ENCODE peak calls at places on chromosome 5, in nine cellular contexts. J is mesothelial cell of epicardium, K is epithelial cell of esophagus, W is heart right ventricle, Z is AG04450, V is esophagus squamous epithelium, A is tibial nerve, R is AG10803, C is fibroblast of pulmonary artery. M is an unnamed sample.

GRCh38 chr5:1851290-1851934 is 31.3 kb downstream of the IRX4 start:
- DNase-seq in A (no peak), Z (no peak), C (no peak), V (no peak), W (no peak), J (no peak), K (no peak), R (no peak), M (no peak)

GRCh38 chr5:171542504-171543150 is 123.2 kb downstream of the FGF18 start:
- DNase-seq in V (no peak), A (no peak), K (no peak), C (no peak), J (no peak), Z (no peak), R (no peak), W (no peak), M (no peak)

GRCh38 chr5:83524991-83525390 is 53.4 kb downstream of the VCAN start:
- DNase-seq in C (no peak), A (no peak), W (no peak), J (no peak), Z (no peak), K (no peak), V (no peak), R (no peak), M (no peak)

GRCh38 chr5:172683696-172684464 is 42.8 kb downstream of the NEURL1B start:
- DNase-seq in J (no peak), C (no peak), K (no peak), A (no peak), R (no peak), Z (no peak), W (no peak), V (no peak), M (no peak)

GRCh38 chr5:37248387-37248969 is 698 bp downstream of the CPLANE1 start:
- DNase-seq in V (no peak), A (no peak), R (peak), Z (no peak), C (peak), J (no peak), K (peak), W (no peak), M (no peak)

GRCh38 chr5:131221888-131222287 is 42.0 kb upstream of the CDC42SE2 start:
- DNase-seq in W (no peak), K (peak), J (no peak), R (peak), V (no peak), Z (no peak), A (no peak), C (peak), M (no peak)

GRCh38 chr5:174527936-174528557 is 196.3 kb upstream of the MSX2 start:
- DNase-seq in V (no peak), A (no peak), R (no peak), K (no peak), J (no peak), Z (peak), W (no peak), C (no peak), M (no peak)

GRCh38 chr5:54721951-54722654 is 204.5 kb downstream of the SNX18 start:
- DNase-seq in Z (no peak), J (no peak), K (no peak), R (no peak), A (no peak), V (no peak), W (no peak), C (no peak), M (no peak)

GRCh38 chr5:176183321-176184074 is 54.7 kb upstream of the SIMC1 start:
- DNase-seq in Z (no peak), A (no peak), V (no peak), K (no peak), J (no peak), C (no peak), R (no peak), W (no peak), M (no peak)

GRCh38 chr5:140038373-140038957 is 4.6 kb downstream of the NRG2 start:
- DNase-seq in K (no peak), R (peak), C (peak), J (no peak), W (no peak), A (no peak), V (no peak), Z (peak), M (no peak)

GRCh38 chr5:125868035-125868434 is 555.2 kb upstream of the GRAMD2B start:
- DNase-seq in A (no peak), J (no peak), R (no peak), V (no peak), Z (no peak), K (peak), C (no peak), W (no peak), M (no peak)

GRCh38 chr5:135458921-135459331 is 6.8 kb upstream of the TIFAB start:
- DNase-seq in V (no peak), K (peak), J (no peak), C (peak), A (no peak), W (no peak), R (peak), Z (no peak), M (no peak)

GRCh38 chr5:178163772-178164735 is 10.4 kb upstream of the NHP2 start:
- DNase-seq in Z (no peak), W (peak), C (peak), J (peak), V (peak), K (peak), R (peak), A (peak), M (no peak)

GRCh38 chr5:123035320-123035949 is 1.1 kb downstream of the PPIC start:
- DNase-seq in V (no peak), C (peak), W (peak), Z (no peak), R (peak), K (peak), A (no peak), J (peak), M (no peak)

GRCh38 chr5:24161559-24161958 is 483.2 kb downstream of the CDH10 start:
- DNase-seq in W (no peak), A (no peak), K (peak), J (no peak), C (no peak), R (no peak), Z (no peak), V (no peak), M (no peak)

GRCh38 chr5:133744909-133745308 is 132.6 kb upstream of the FSTL4 start:
- DNase-seq in R (no peak), C (no peak), K (no peak), V (no peak), A (no peak), J (peak), W (no peak), Z (no peak), M (no peak)

GRCh38 chr5:133749331-133749985 is 137.1 kb upstream of the FSTL4 start:
- DNase-seq in K (peak), J (no peak), W (no peak), V (no peak), C (no peak), R (no peak), Z (no peak), A (no peak), M (no peak)

GRCh38 chr5:133750356-133750755 is 138.0 kb upstream of the FSTL4 start:
- DNase-seq in R (no peak), V (no peak), K (no peak), W (no peak), A (no peak), J (no peak), Z (no peak), C (no peak), M (no peak)

GRCh38 chr5:133744030-133744645 is 131.8 kb upstream of the FSTL4 start:
- DNase-seq in K (no peak), C (no peak), Z (no peak), V (no peak), J (no peak), R (no peak), W (no peak), A (no peak), M (no peak)

DNA sequence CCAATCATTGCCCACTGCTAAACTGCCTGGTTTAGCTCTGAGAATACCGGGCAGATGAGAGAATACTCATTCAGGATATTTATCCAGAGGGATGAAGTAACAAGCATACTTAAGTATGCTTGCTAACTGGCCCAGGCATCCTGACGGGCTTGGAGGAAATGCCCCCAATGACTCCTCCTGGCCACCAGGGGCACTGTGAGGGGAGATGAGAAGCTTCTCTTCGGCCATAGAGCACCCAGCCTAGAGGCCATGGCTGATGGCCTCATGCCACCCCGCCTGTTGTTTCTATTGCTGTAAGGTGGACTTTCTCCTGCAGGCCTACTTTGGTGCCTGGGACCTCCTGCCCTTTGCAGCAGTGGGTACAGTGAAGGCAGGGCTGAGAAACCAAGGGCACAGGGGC is 134.5 kb upstream of the FSTL4 start:
- DNase-seq in J (peak), W (no peak), A (no peak), K (no peak), Z (no peak), R (no peak), C (no peak), V (no peak), M (no peak)
- TF ChIP-seq CTCF in J (no peak), W (no peak), A (no peak), K (no peak), Z (no peak), R (no peak), C (no peak), V (no peak), M (no peak)

GRCh38 chr5:3129252-3129651 is 377.8 kb upstream of the IRX2 start:
- DNase-seq in C (no peak), J (no peak), R (no peak), K (no peak), V (no peak), A (no peak), Z (no peak), W (no peak), M (no peak)
- TF ChIP-seq CTCF in C (no peak), J (no peak), R (no peak), K (no peak), V (no peak), A (no peak), Z (no peak), W (no peak), M (no peak)

DNA sequence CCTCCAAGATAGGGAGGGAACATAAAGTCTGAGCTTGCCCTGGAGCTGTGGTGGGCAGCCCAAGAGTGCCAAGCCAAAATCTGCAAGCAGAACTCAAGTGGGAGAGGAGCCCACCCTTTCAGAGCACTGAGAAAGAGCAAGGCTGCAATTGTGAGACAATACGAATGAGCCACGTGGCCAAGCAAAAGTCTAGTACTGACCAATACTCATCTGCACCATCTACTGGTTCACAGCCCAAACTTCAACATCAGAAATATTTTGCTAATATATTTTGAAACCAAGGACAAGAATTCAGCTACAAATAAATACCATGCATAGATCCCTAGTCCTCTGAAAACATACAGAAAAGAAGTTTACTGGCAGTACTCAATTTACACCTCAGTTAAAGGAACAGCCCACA is 696.2 kb upstream of the COX7C start:
- DNase-seq in R (no peak), C (no peak), J (no peak), A (no peak), W (no peak), K (no peak), Z (no peak), V (no peak), M (no peak)
- TF ChIP-seq CTCF in R (no peak), C (no peak), J (no peak), A (no peak), W (no peak), K (no peak), Z (no peak), V (no peak), M (no peak)

GRCh38 chr5:14872070-14872989 is 752 bp upstream of the ANKH start:
- DNase-seq in W (peak), K (no peak), J (peak), C (peak), R (peak), V (peak), A (peak), Z (no peak), M (no peak)
- TF ChIP-seq CTCF in W (no peak), K (no peak), J (no peak), C (no peak), R (no peak), V (no peak), A (no peak), Z (peak), M (peak)

DNA sequence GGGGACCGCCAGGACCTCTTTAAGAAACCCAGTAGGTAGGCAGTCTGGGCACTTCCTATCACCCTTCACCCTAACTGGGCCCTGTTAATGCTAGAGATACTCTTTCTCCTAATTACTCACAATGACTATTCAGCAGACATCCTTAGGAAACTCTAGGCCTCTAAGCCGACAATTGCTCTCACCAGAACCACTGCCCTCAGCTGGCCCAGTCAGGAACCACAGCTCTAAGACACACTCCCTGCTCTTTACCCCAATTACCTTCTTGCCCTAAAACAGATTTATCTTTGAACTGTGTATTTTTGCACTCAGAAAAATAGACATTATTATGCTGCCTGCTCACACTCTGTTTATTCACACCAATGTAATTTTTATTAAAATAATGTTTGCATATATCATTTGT is 432.6 kb upstream of the SLC30A5 start:
- DNase-seq in K (peak), R (peak), V (no peak), J (no peak), Z (no peak), W (no peak), C (peak), A (no peak), M (no peak)
- TF ChIP-seq CTCF in K (peak), R (peak), V (peak), J (no peak), Z (peak), W (no peak), C (peak), A (peak), M (peak)

DNA sequence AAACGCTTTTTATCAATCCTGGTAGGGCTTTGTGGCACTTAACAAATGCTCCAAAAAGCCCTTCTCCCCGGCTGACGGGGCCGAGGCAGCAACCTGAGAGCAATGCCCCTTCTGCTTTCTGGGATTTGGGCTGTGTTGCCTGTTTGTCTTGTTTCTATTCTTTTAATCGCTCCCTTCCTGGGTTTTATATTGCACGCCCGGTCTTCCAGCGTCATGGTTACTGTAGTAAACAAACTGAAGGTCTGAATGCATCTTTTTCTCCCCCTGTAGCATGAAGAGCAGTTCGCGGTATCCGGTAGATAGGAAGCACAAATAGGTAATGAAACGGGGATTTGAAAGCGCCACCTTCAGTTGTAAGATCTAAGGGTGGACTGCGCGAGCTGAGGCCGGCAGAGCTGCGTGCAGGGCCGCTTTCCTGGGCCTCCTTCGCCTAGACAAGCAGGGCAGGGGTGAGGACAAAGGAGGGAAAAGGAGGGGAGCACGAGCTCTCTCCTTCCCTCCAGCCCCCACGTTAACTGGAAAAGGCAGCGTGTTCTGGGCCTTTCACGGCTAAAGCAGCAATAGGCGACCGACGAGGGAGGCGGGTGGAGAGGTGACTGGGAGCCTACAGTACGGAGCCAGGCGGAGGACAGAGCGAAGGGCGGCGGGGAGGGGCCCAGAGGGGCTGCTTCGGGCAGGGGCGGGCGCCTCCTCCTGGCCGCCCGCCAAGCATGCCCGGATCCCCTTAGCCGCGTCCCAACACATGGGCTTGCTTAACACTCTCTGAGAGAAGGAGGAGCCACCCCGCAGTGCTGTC is 49.3 kb upstream of the ZNF366 start:
- DNase-seq in Z (no peak), C (peak), K (peak), J (peak), W (peak), R (peak), A (peak), V (no peak), M (peak)
- TF ChIP-seq CTCF in Z (peak), C (no peak), K (peak), J (no peak), W (no peak), R (peak), A (no peak), V (no peak), M (peak)

DNA sequence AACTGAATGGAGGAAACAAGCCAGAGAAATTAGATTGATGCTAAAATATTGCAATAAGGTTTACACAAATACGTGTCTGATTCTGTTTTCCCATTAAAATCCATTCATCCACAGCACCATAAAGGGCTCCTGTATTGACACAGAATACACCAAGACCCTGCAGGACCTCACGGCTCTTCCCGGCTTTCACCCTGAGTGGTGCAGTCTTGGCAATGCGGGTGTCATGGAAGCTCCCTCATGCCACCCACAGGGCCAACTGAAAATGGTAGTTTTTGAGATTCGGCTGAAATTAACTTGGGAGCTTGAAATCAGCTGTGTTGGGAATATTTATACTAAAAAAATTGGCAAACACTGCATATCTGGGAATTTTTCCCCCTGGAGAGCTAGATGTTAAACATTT is 17.3 kb upstream of the EXOC3 start:
- DNase-seq in R (no peak), C (peak), Z (no peak), J (no peak), A (no peak), K (no peak), W (no peak), V (no peak), M (no peak)
- TF ChIP-seq CTCF in R (peak), C (peak), Z (peak), J (no peak), A (no peak), K (peak), W (no peak), V (no peak), M (no peak)

DNA sequence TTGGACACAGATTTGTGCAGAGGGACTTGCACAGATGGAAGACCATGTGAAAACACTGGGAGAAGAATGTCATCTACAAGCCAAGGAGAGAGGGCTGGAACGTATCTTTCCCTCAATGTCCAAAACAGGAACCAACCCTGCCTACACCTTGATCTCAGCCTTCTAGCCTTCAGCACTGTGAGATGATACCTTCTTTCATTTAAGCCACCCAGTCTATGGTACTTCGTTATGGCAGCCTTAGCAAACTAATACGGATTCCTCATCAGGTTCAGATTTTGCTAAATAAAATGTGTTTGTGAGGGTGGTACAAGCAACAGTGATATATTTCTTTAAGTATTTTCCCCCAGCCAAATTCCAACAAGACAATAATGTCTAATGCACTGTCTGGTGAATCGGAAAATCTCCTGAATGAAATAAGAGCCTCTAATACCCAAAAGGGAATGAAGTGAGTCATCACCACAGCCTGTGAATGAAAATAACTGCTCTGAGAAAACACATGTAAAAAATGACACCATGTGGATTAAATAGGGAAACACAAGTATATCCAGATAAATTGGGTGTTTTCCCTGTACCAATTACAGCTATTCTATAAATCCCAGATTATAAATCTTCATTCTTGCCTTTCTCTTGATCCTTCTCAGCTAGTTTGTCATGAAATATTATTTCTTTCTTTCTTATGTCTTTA is 182.8 kb upstream of the TARS1 start:
- DNase-seq in J (no peak), K (peak), A (no peak), W (no peak), Z (peak), C (peak), V (no peak), R (peak), M (peak)
- TF ChIP-seq CTCF in J (no peak), K (no peak), A (no peak), W (no peak), Z (no peak), C (no peak), V (no peak), R (peak), M (peak)

M was measured in AG09319.